ENCODE peak calls at places on chromosomes 7 and 10, in four cellular contexts. One of them, this sample, is unnamed.

GRCh38 chr7:55021951-55022617 is 3.3 kb downstream of the EGFR start:
- DNase-seq in A549: no peak
- DNase-seq in K562: no peak
- DNase-seq in HepG2: no peak
- DNase-seq in this sample: no peak

GRCh38 chr7:158858592-158859503 is 2.5 kb downstream of the DYNC2I1 start:
- DNase-seq in A549: peak; percentile 29
- DNase-seq in K562: peak; percentile 59
- DNase-seq in HepG2: no peak
- DNase-seq in this sample: peak; percentile 33

GRCh38 chr7:4801839-4802231 is 26.4 kb downstream of the AP5Z1 start:
- DNase-seq in A549: no peak
- DNase-seq in K562: no peak
- DNase-seq in HepG2: no peak
- DNase-seq in this sample: no peak

GRCh38 chr10:113681533-113682470 is 2.1 kb downstream of the CASP7 start:
- DNase-seq in A549: no peak
- DNase-seq in K562: no peak
- DNase-seq in HepG2: no peak
- DNase-seq in this sample: no peak

GRCh38 chr7:46725838-46726237 is 804.8 kb upstream of the IGFBP3 start:
- DNase-seq in A549: no peak
- DNase-seq in K562: no peak
- DNase-seq in HepG2: no peak
- DNase-seq in this sample: no peak

GRCh38 chr10:17123062-17123661 is 6.4 kb downstream of the CUBN start:
- DNase-seq in A549: no peak
- DNase-seq in K562: no peak
- DNase-seq in HepG2: no peak
- DNase-seq in this sample: no peak

GRCh38 chr10:125473138-125473793 is 209.7 kb downstream of the TEX36 start:
- DNase-seq in A549: no peak
- DNase-seq in K562: no peak
- DNase-seq in HepG2: no peak
- DNase-seq in this sample: no peak

GRCh38 chr7:128170461-128170860 is 70.6 kb upstream of the LEP start:
- DNase-seq in A549: no peak
- DNase-seq in K562: no peak
- DNase-seq in HepG2: no peak
- DNase-seq in this sample: no peak

GRCh38 chr7:129684777-129685176 is 73.3 kb downstream of the NRF1 start:
- DNase-seq in A549: no peak
- DNase-seq in K562: no peak
- DNase-seq in HepG2: peak; percentile 23
- DNase-seq in this sample: no peak

GRCh38 chr10:103476046-103476768 is 2.8 kb downstream of the CALHM3 start:
- DNase-seq in A549: peak; percentile 39
- DNase-seq in K562: peak; percentile 52
- DNase-seq in HepG2: no peak
- DNase-seq in this sample: peak; percentile 73

GRCh38 chr7:20561466-20561865 is 54.0 kb upstream of the ABCB5 start:
- DNase-seq in A549: no peak
- DNase-seq in K562: no peak
- DNase-seq in HepG2: peak; percentile 21
- DNase-seq in this sample: no peak

GRCh38 chr7:131400833-131401593 is 73.3 kb downstream of the MKLN1 start:
- DNase-seq in A549: peak; percentile 19
- DNase-seq in K562: no peak
- DNase-seq in HepG2: peak; percentile 16
- DNase-seq in this sample: no peak

GRCh38 chr7:73901823-73902597 is 41.1 kb downstream of the TMEM270 start:
- DNase-seq in A549: no peak
- DNase-seq in K562: no peak
- DNase-seq in HepG2: no peak
- DNase-seq in this sample: peak; percentile 65

GRCh38 chr7:112873831-112874553 is 83.8 kb upstream of the TMEM168 start:
- DNase-seq in A549: no peak
- DNase-seq in K562: no peak
- DNase-seq in HepG2: no peak
- DNase-seq in this sample: no peak

GRCh38 chr7:20835111-20835750 is 48.5 kb upstream of the SP8 start:
- DNase-seq in A549: no peak
- DNase-seq in K562: peak; percentile 43
- DNase-seq in HepG2: no peak
- DNase-seq in this sample: peak; percentile 58

GRCh38 chr7:79453558-79454324 is at the start of gene MAGI2:
- DNase-seq in A549: peak; percentile 20
- DNase-seq in K562: no peak
- DNase-seq in HepG2: peak; percentile 41
- DNase-seq in this sample: peak; percentile 60

GRCh38 chr7:138799336-138799965 is 1.5 kb upstream of the ATP6V0A4 start:
- DNase-seq in A549: no peak
- DNase-seq in K562: no peak
- DNase-seq in HepG2: no peak
- DNase-seq in this sample: no peak

GRCh38 chr7:134514663-134515062 is 12.7 kb upstream of the AKR1B10 start:
- DNase-seq in A549: peak; percentile 92
- DNase-seq in K562: peak; percentile 76
- DNase-seq in HepG2: peak; percentile 66
- DNase-seq in this sample: no peak

GRCh38 chr10:60963441-60964256 is 19.7 kb upstream of the RHOBTB1 start:
- DNase-seq in A549: no peak
- DNase-seq in K562: no peak
- DNase-seq in HepG2: peak; percentile 25
- DNase-seq in this sample: no peak

GRCh38 chr10:4354382-4354812 is 471.6 kb upstream of the AKR1E2 start:
- DNase-seq in A549: peak; percentile 28
- DNase-seq in K562: no peak
- DNase-seq in HepG2: no peak
- DNase-seq in this sample: no peak

GRCh38 chr10:46233101-46233500 is 53.7 kb upstream of the ANTXRL start:
- DNase-seq in A549: no peak
- DNase-seq in K562: no peak
- DNase-seq in HepG2: no peak
- DNase-seq in this sample: no peak

GRCh38 chr7:25181537-25181936 is 46.7 kb downstream of the NPVF start:
- DNase-seq in A549: no peak
- DNase-seq in K562: no peak
- DNase-seq in HepG2: no peak
- DNase-seq in this sample: no peak

GRCh38 chr7:14504134-14504533 is 398.4 kb downstream of the DGKB start:
- DNase-seq in A549: no peak
- DNase-seq in K562: no peak
- DNase-seq in HepG2: no peak
- DNase-seq in this sample: peak; percentile 23

GRCh38 chr7:14505906-14506305 is 396.6 kb downstream of the DGKB start:
- DNase-seq in A549: no peak
- DNase-seq in K562: no peak
- DNase-seq in HepG2: no peak
- DNase-seq in this sample: no peak

GRCh38 chr7:14510268-14510667 is 392.3 kb downstream of the DGKB start:
- DNase-seq in A549: no peak
- DNase-seq in K562: no peak
- DNase-seq in HepG2: no peak
- DNase-seq in this sample: no peak

GRCh38 chr7:14507617-14508016 is 394.9 kb downstream of the DGKB start:
- DNase-seq in A549: no peak
- DNase-seq in K562: no peak
- DNase-seq in HepG2: no peak
- DNase-seq in this sample: no peak
- TF ChIP-seq HMGXB4 in A549: no peak
- TF ChIP-seq HMGXB4 in K562: no peak
- TF ChIP-seq HMGXB4 in HepG2: no peak
- TF ChIP-seq HMGXB4 in this sample: no peak

GRCh38 chr10:119211625-119212441 is 4.5 kb downstream of the GRK5 start:
- DNase-seq in A549: no peak
- DNase-seq in K562: no peak
- DNase-seq in HepG2: no peak
- DNase-seq in this sample: no peak
- TF ChIP-seq HMGXB4 in A549: no peak
- TF ChIP-seq HMGXB4 in K562: no peak
- TF ChIP-seq HMGXB4 in HepG2: no peak
- TF ChIP-seq HMGXB4 in this sample: no peak

GRCh38 chr10:43287056-43288007 is 20.5 kb upstream of the RASGEF1A start:
- DNase-seq in A549: peak; percentile 68
- DNase-seq in K562: peak; percentile 60
- DNase-seq in HepG2: no peak
- DNase-seq in this sample: no peak
- TF ChIP-seq HMGXB4 in A549: no peak
- TF ChIP-seq HMGXB4 in K562: no peak
- TF ChIP-seq HMGXB4 in HepG2: no peak
- TF ChIP-seq HMGXB4 in this sample: no peak

GRCh38 chr10:63171926-63172325 is 38.8 kb downstream of the NRBF2 start:
- DNase-seq in A549: no peak
- DNase-seq in K562: no peak
- DNase-seq in HepG2: no peak
- DNase-seq in this sample: no peak
- TF ChIP-seq HMGXB4 in A549: no peak
- TF ChIP-seq HMGXB4 in K562: no peak
- TF ChIP-seq HMGXB4 in HepG2: no peak
- TF ChIP-seq HMGXB4 in this sample: no peak

GRCh38 chr10:62817120-62817762 is 1.1 kb upstream of the EGR2 start:
- DNase-seq in A549: peak; percentile 27
- DNase-seq in K562: peak; percentile 59
- DNase-seq in HepG2: no peak
- DNase-seq in this sample: no peak
- TF ChIP-seq HMGXB4 in A549: no peak
- TF ChIP-seq HMGXB4 in K562: no peak
- TF ChIP-seq HMGXB4 in HepG2: no peak
- TF ChIP-seq HMGXB4 in this sample: no peak

GRCh38 chr7:87506243-87507180 is 31.0 kb upstream of the ABCB4 start:
- DNase-seq in A549: peak; percentile 24
- DNase-seq in K562: no peak
- DNase-seq in HepG2: peak; percentile 11
- DNase-seq in this sample: no peak
- TF ChIP-seq HMGXB4 in A549: no peak
- TF ChIP-seq HMGXB4 in K562: no peak
- TF ChIP-seq HMGXB4 in HepG2: no peak
- TF ChIP-seq HMGXB4 in this sample: no peak

DNA sequence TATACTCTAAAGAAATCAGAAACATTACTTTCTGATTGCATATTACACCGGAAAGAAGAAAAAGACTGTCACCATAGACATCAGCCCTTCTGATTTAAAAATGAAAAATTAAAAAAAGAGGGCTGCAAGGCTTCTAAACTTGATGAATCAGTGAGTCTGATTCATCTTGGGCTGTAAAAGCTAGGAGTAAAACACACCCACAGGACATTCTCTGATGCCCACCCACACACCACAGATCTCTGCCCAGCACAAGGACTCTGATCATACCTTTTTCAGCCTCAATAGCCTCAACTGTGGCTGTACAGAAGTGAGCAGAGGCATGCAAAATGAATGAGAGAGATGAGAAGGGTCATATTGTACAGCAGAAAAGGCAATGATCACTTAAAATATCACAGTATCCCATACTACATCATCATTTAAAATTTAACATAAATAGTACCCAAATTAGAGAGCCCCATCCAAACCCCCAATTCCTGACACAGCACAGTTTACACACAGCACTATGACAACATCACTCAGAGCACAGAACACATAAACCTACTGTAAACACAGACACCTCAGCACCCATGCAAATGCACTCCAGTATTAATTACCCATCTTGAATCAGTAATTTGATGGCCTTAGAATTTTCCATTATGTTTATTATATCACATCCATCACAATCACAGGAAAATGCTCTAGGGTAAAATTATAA is 6.4 kb upstream of the MSS51 start:
- DNase-seq in A549: no peak
- DNase-seq in K562: no peak
- DNase-seq in HepG2: no peak
- DNase-seq in this sample: no peak
- TF ChIP-seq HMGXB4 in A549: no peak
- TF ChIP-seq HMGXB4 in K562: no peak
- TF ChIP-seq HMGXB4 in HepG2: no peak
- TF ChIP-seq HMGXB4 in this sample: no peak